ENCODE peak calls at places on chromosomes 11 and 22, in seven cellular contexts. P is fibroblast of lung; N is heart right ventricle; M is naive thymus-derived CD4-positive, alpha-beta T cell; R is Peyer's patch; U is GM23248; Z is effector memory CD4-positive, alpha-beta T cell. V is an unnamed sample.
A peak's percentile ranks its signal among the peaks of the same experiment; 100 is the strongest.

GRCh38 chr11:66686801-66687750 is 9.4 kb upstream of the RBM4B start:
- DNase-seq in P (no peak), N (no peak), M (no peak), R (no peak), U (no peak), Z (no peak), V (no peak)

GRCh38 chr11:118529584-118530175 is 1.3 kb upstream of the TMEM25 start:
- DNase-seq in P (no peak), N (no peak), M (no peak), R (peak; percentile 66), U (no peak), Z (no peak), V (no peak)

GRCh38 chr11:75968021-75968685 is 153.1 kb downstream of the UVRAG start:
- DNase-seq in P (peak; percentile 74), N (no peak), M (no peak), R (no peak), U (peak; percentile 19), Z (no peak), V (no peak)

GRCh38 chr11:103749158-103749557 is 287.3 kb upstream of the DDI1 start:
- DNase-seq in P (no peak), N (no peak), M (no peak), R (no peak), U (peak; percentile 69), Z (no peak), V (no peak)

GRCh38 chr11:13216019-13217006 is 61.3 kb upstream of the BMAL1 start:
- DNase-seq in P (peak; percentile 94), N (no peak), M (no peak), R (no peak), U (peak; percentile 99), Z (no peak), V (peak; percentile 99)

GRCh38 chr11:12900496-12900895 is 108.6 kb upstream of the RASSF10 start:
- DNase-seq in P (peak; percentile 86), N (no peak), M (no peak), R (no peak), U (peak; percentile 92), Z (no peak), V (no peak)

GRCh38 chr11:70364745-70365535 is 33.4 kb upstream of the CTTN start:
- DNase-seq in P (no peak), N (no peak), M (peak; percentile 17), R (no peak), U (no peak), Z (peak; percentile 15), V (no peak)

GRCh38 chr11:7523416-7524210 is 9.8 kb downstream of the PPFIBP2 start:
- DNase-seq in P (no peak), N (no peak), M (no peak), R (peak; percentile 19), U (no peak), Z (no peak), V (no peak)

GRCh38 chr11:122663764-122664163 is 8.2 kb downstream of the UBASH3B start:
- DNase-seq in P (no peak), N (no peak), M (no peak), R (no peak), U (peak; percentile 47), Z (no peak), V (peak; percentile 64)

GRCh38 chr11:122663056-122663740 is 7.7 kb downstream of the UBASH3B start:
- DNase-seq in P (no peak), N (no peak), M (no peak), R (no peak), U (no peak), Z (no peak), V (no peak)

GRCh38 chr11:122666743-122667142 is 11.2 kb downstream of the UBASH3B start:
- DNase-seq in P (no peak), N (no peak), M (no peak), R (no peak), U (no peak), Z (no peak), V (no peak)

GRCh38 chr11:122664188-122664587 is 8.7 kb downstream of the UBASH3B start:
- DNase-seq in P (no peak), N (no peak), M (no peak), R (no peak), U (peak; percentile 59), Z (no peak), V (no peak)

DNA sequence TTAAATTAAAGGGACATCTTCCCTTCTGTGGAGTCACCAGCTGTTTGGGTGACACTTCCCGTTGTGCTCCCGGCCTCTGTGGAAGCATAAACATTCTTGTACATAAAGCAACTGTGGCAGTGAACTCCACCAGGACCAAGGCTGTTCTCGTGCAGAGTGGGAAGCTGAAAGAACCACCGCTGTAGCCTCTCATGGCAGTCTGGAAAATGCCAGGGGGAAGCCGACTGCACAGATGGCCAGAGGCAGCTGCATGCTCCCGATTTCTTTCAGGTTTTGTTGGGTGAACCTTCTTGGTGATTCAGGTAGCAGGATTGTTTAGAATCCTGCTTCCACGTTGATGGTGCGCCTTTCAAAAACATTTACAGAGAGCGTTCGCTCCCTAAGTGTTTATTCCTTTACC is 10.4 kb downstream of the UBASH3B start:
- DNase-seq in P (no peak), N (no peak), M (no peak), R (no peak), U (no peak), Z (no peak), V (no peak)
- H3K36me3 ChIP-seq in P (no peaks in the 10 kb centered on the region), N (no peaks in the 10 kb centered on the region), M (peaks cover 14% of the 10 kb centered on the region), R (no peaks in the 10 kb centered on the region), U (no peaks in the 10 kb centered on the region), Z (no peaks in the 10 kb centered on the region), V (peaks cover 34% of the 10 kb centered on the region)

DNA sequence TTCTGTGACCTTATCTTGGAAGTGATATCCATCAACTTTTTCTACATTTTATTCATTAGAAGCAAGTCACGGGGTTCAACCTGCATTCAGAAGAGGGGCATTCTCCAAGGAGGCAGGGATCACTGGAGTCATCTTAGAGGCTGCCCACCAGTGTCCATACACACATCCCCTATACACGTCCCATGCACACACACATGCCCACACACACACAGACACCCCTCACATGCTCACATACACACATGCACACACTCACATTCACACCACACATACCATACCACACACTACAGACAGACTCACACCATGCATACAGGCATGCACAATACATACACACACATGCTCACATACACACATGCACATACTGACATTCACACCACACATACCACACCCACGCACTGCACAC is 884.7 kb downstream of the TBC1D22A start:
- DNase-seq in P (no peak), N (no peak), M (no peak), R (no peak), U (no peak), Z (no peak), V (no peak)
- H3K9me3 ChIP-seq in P (peaks cover 4% of the 10 kb centered on the region), N (no peaks in the 10 kb centered on the region), M (no peaks in the 10 kb centered on the region), R (no peaks in the 10 kb centered on the region), U (peaks cover 2% of the 10 kb centered on the region), Z (no peaks in the 10 kb centered on the region), V (no peaks in the 10 kb centered on the region)

GRCh38 chr22:30301995-30302809 is 12.9 kb upstream of the CASTOR1 start:
- DNase-seq in P (peak; percentile 86), N (no peak), M (no peak), R (peak; percentile 81), U (peak; percentile 82), Z (no peak), V (no peak)

GRCh38 chr22:30304495-30305244 is 15.4 kb upstream of the CASTOR1 start:
- DNase-seq in P (no peak), N (peak; percentile 49), M (no peak), R (peak; percentile 75), U (peak; percentile 72), Z (no peak), V (peak; percentile 77)

GRCh38 chr22:30305519-30305905 is 16.2 kb upstream of the CASTOR1 start:
- DNase-seq in P (no peak), N (peak; percentile 68), M (peak; percentile 75), R (peak; percentile 91), U (peak; percentile 40), Z (no peak), V (peak; percentile 69)

GRCh38 chr22:30305906-30306628 is 16.8 kb upstream of the CASTOR1 start:
- DNase-seq in P (no peak), N (no peak), M (peak; percentile 91), R (no peak), U (peak; percentile 30), Z (no peak), V (no peak)

GRCh38 chr22:30302810-30303138 is 13.5 kb upstream of the CASTOR1 start:
- DNase-seq in P (no peak), N (no peak), M (no peak), R (no peak), U (no peak), Z (no peak), V (no peak)
- H3K36me3 ChIP-seq in P (peaks cover 16% of the 10 kb centered on the region), N (peaks cover 58% of the 10 kb centered on the region), M (peaks cover 38% of the 10 kb centered on the region), R (peaks cover 56% of the 10 kb centered on the region), U (peaks cover 3% of the 10 kb centered on the region), Z (peaks cover 31% of the 10 kb centered on the region), V (peaks cover 22% of the 10 kb centered on the region)

DNA sequence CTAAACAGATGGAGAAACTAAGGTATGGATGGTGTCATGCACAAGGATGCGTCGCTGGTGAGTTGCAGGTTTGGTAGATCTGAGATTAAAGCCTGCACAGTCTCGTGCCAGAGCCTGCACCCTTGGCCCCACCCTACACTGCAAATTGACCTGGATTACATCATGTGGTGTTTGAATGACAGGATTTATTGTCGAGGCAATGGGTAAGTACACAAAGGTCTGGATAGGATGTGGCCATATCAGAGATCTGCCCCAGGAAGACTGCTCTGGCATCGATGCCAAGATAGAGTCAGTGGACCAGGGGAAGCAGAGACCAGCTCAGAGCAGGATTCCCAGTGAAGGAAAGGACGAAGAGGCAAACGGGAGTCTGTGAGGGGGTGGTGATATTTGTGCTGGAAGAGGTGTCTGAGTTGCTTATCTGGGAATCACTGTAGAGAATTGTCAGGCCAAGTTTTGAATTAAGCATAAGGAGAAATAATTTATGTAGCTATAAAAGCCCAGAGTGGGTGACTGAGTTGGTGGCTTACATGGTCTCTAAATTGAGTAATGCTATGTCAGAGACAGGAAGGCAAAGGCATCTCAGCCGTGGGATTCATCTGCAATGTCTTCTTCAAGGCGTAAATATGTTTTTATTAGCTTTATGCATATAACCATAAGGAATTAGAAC is 499.6 kb upstream of the B3GAT1 start:
- DNase-seq in P (no peak), N (no peak), M (no peak), R (no peak), U (no peak), Z (no peak), V (no peak)
- H3K9me3 ChIP-seq in P (no peaks in the 10 kb centered on the region), N (no peaks in the 10 kb centered on the region), M (no peaks in the 10 kb centered on the region), R (no peaks in the 10 kb centered on the region), U (no peaks in the 10 kb centered on the region), Z (no peaks in the 10 kb centered on the region), V (no peaks in the 10 kb centered on the region)

GRCh38 chr22:24407278-24407665 is 20.1 kb upstream of the ADORA2A start:
- DNase-seq in P (no peak), N (no peak), M (no peak), R (no peak), U (no peak), Z (no peak), V (no peak)
- H3K36me3 ChIP-seq in P (peaks cover 4% of the 10 kb centered on the region), N (peaks cover 37% of the 10 kb centered on the region), M (peaks cover 33% of the 10 kb centered on the region), R (peaks cover 24% of the 10 kb centered on the region), U (no peaks in the 10 kb centered on the region), Z (peaks cover 5% of the 10 kb centered on the region), V (peaks cover 27% of the 10 kb centered on the region)

GRCh38 chr11:41053894-41054293 is 405.6 kb downstream of the LRRC4C start:
- DNase-seq in P (no peak), N (no peak), M (no peak), R (no peak), U (no peak), Z (no peak), V (no peak)
- H3K9me3 ChIP-seq in P (no peaks in the 10 kb centered on the region), N (no peaks in the 10 kb centered on the region), M (no peaks in the 10 kb centered on the region), R (no peaks in the 10 kb centered on the region), U (no peaks in the 10 kb centered on the region), Z (peaks cover 7% of the 10 kb centered on the region), V (no peaks in the 10 kb centered on the region)

V was measured in MG63.